ENCODE peak calls at places on chromosomes 16 and 17, in five cellular contexts. X is heart right ventricle, Z is astrocyte of the cerebellum, Q is A549, M is IMR-90. D is an unnamed sample.

GRCh38 chr16:2874032-2874431 is 9.0 kb upstream of the FLYWCH2 start:
- DNase-seq in X (no peak), Z (no peak), Q (no peak), M (no peak), D (no peak)

GRCh38 chr17:16515933-16516332 is 23.9 kb upstream of the LRRC75A start:
- DNase-seq in X (no peak), Z (no peak), Q (no peak), M (no peak), D (no peak)

GRCh38 chr16:67015317-67015731 is 13.6 kb upstream of the CBFB start:
- DNase-seq in X (no peak), Z (no peak), Q (no peak), M (no peak), D (no peak)

GRCh38 chr16:71775949-71776348 is 32.7 kb downstream of the AP1G1 start:
- DNase-seq in X (no peak), Z (no peak), Q (no peak), M (no peak), D (no peak)

GRCh38 chr16:30561212-30561816 is 3.1 kb upstream of the ZNF764 start:
- DNase-seq in X (peak), Z (no peak), Q (no peak), M (no peak), D (no peak)

GRCh38 chr17:18992454-18993130 is 12.0 kb downstream of the FAM83G start:
- DNase-seq in X (no peak), Z (no peak), Q (no peak), M (no peak), D (no peak)

GRCh38 chr17:44376124-44376523 is 12.5 kb upstream of the FAM171A2 start:
- DNase-seq in X (peak), Z (no peak), Q (peak), M (peak), D (no peak)

GRCh38 chr17:83124871-83125514 is 45.6 kb downstream of the METRNL start:
- DNase-seq in X (no peak), Z (no peak), Q (no peak), M (no peak), D (no peak)

GRCh38 chr16:86732621-86733297 is 154.4 kb downstream of the FOXL1 start:
- DNase-seq in X (no peak), Z (peak), Q (no peak), M (peak), D (no peak)

GRCh38 chr16:4572715-4573114 is 16.6 kb downstream of the C16orf96 start:
- DNase-seq in X (no peak), Z (no peak), Q (no peak), M (no peak), D (no peak)

GRCh38 chr17:64020068-64020766 is at the start of gene ICAM2:
- DNase-seq in X (peak), Z (no peak), Q (no peak), M (no peak), D (no peak)

GRCh38 chr16:67055712-67056487 is 27.0 kb downstream of the CBFB start:
- DNase-seq in X (no peak), Z (peak), Q (peak), M (peak), D (peak)

GRCh38 chr17:11705111-11705510 is 106.8 kb downstream of the DNAH9 start:
- DNase-seq in X (no peak), Z (peak), Q (no peak), M (no peak), D (no peak)

GRCh38 chr17:51258756-51259573 is 884 bp downstream of the MBTD1 start:
- DNase-seq in X (peak), Z (no peak), Q (peak), M (no peak), D (no peak)

GRCh38 chr16:20798364-20798763 is 7.9 kb downstream of the ERI2 start:
- DNase-seq in X (no peak), Z (no peak), Q (no peak), M (peak), D (no peak)

GRCh38 chr16:47888734-47889133 is 267.1 kb downstream of the ABCC12 start:
- DNase-seq in X (no peak), Z (no peak), Q (no peak), M (no peak), D (no peak)

GRCh38 chr16:8924214-8924613 is 39.5 kb downstream of the USP7 start:
- DNase-seq in X (peak), Z (no peak), Q (no peak), M (no peak), D (no peak)

GRCh38 chr17:79829004-79829403 is 10.2 kb downstream of the CBX4 start:
- DNase-seq in X (no peak), Z (no peak), Q (no peak), M (no peak), D (no peak)

GRCh38 chr16:58002936-58003335 is 1.7 kb downstream of the USB1 start:
- DNase-seq in X (no peak), Z (no peak), Q (no peak), M (no peak), D (no peak)

GRCh38 chr16:66489385-66489784 is 60.5 kb downstream of the TK2 start:
- DNase-seq in X (no peak), Z (no peak), Q (no peak), M (no peak), D (no peak)

GRCh38 chr16:1680361-1680760 is 2.3 kb downstream of the JPT2 start:
- DNase-seq in X (no peak), Z (no peak), Q (no peak), M (no peak), D (no peak)
- H3K4me3 ChIP-seq in X (no peak), Z (peak), Q (peak), M (no peak), D (no peak)

DNA sequence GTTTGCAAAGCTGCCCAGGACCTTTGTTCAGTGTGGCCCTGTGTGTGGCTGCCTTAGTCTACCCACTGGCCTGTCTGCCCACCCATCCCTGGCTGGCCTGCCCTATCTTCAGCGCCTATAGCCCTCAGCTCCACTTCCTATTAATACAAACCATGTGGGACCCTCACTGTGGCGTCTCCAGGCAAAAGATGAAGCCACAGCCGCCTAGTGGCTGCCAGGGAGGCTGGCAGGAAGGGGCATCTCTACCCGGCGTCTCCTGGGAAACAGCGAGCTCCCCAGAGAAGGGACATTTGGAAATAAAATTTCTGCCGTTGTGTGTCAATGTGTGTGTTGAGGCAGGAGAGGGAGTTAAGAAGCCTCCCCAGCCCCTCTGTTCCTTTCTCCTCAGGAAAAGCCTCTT is 31.5 kb downstream of the NEUROD2 start:
- DNase-seq in X (no peak), Z (no peak), Q (peak), M (no peak), D (no peak)
- TF ChIP-seq CTCF in X (peak), Z (peak), Q (peak), M (peak), D (peak)

DNA sequence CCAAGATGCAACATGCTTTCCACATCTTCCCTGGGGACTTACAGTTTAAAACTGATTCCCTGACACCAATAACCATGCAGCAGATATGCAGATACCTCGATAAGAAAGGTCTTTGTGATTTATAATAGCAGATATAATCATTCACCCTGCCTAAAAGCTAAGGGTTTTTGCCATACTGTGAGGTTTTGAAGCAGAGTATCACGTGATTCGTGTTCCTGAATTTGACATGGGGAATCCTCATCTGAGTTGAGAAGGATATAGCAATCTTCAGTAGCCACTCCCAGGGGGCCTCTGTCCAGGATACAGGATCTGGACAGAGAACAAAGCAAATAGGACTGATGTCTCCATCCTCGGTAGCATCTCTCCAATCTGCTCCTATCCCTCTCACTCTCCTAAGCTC is 79.1 kb upstream of the SDK2 start:
- DNase-seq in X (no peak), Z (no peak), Q (no peak), M (no peak), D (no peak)
- H3K4me3 ChIP-seq in X (no peak), Z (no peak), Q (no peak), M (no peak), D (no peak)

GRCh38 chr17:28574536-28574935 is 2.2 kb downstream of the ALDOC start:
- DNase-seq in X (no peak), Z (no peak), Q (no peak), M (no peak), D (no peak)
- TF ChIP-seq CTCF in X (no peak), Z (no peak), Q (no peak), M (no peak), D (no peak)